ENCODE peak calls at places on chromosome 17, in six cellular contexts. Q is cardiac fibroblast, G is glutamatergic neuron, W is cardiac muscle cell, Y is fibroblast of mammary gland, T is upper lobe of right lung. P is an unnamed sample.

GRCh38 chr17:27797390-27798091 is 2.8 kb downstream of the NOS2 start:
- DNase-seq in Q (no peak), G (no peak), T (no peak), W (no peak), Y (no peak), P (no peak)

GRCh38 chr17:73188011-73188410 is 4.8 kb upstream of the COG1 start:
- DNase-seq in G (no peak), T (no peak), Y (peak), W (no peak), Q (no peak), P (no peak)

GRCh38 chr17:27345141-27345904 is 51.4 kb downstream of the WSB1 start:
- DNase-seq in G (peak), W (peak), Y (no peak), Q (peak), T (no peak), P (no peak)

GRCh38 chr17:28426081-28426519 is 20.1 kb upstream of the SLC46A1 start:
- DNase-seq in G (peak), W (peak), Q (peak), T (no peak), Y (peak), P (no peak)

GRCh38 chr17:57892820-57893595 is 43.2 kb upstream of the MRPS23 start:
- DNase-seq in Q (peak), G (peak), T (peak), W (peak), Y (peak), P (no peak)

GRCh38 chr17:27378482-27379200 is 77.6 kb upstream of the KSR1 start:
- DNase-seq in T (no peak), Y (no peak), Q (no peak), W (no peak), G (no peak), P (no peak)

GRCh38 chr17:58630883-58631522 is 60.8 kb downstream of the TEX14 start:
- DNase-seq in Y (no peak), G (peak), W (no peak), T (no peak), Q (no peak), P (no peak)

GRCh38 chr17:3022197-3022596 is 41.2 kb downstream of the OR1D5 start:
- DNase-seq in W (no peak), Q (no peak), Y (no peak), T (no peak), G (no peak), P (no peak)

GRCh38 chr17:68396795-68397536 is 60.3 kb downstream of the WIPI1 start:
- DNase-seq in Y (no peak), W (no peak), T (no peak), G (no peak), Q (no peak), P (no peak)

GRCh38 chr17:76726766-76727718 is at the start of gene METTL23:
- DNase-seq in Q (peak), Y (peak), G (peak), T (peak), W (peak), P (peak)

GRCh38 chr17:82351713-82352488 is 7.1 kb upstream of the TEX19 start:
- DNase-seq in Q (peak), G (peak), Y (peak), T (peak), W (peak), P (peak)

GRCh38 chr17:16150251-16150859 is 65.0 kb downstream of the NCOR1 start:
- DNase-seq in T (no peak), W (peak), Q (peak), Y (peak), G (no peak), P (no peak)

GRCh38 chr17:19534562-19535149 is 1.0 kb downstream of the SLC47A1 start:
- DNase-seq in G (no peak), Q (peak), T (peak), W (peak), Y (no peak), P (no peak)

GRCh38 chr17:37148171-37148570 is 199.4 kb downstream of the AATF start:
- DNase-seq in T (no peak), Y (peak), Q (peak), G (no peak), W (peak), P (no peak)

GRCh38 chr17:7108560-7108925 is 6.1 kb downstream of the ASGR2 start:
- DNase-seq in Q (no peak), G (no peak), T (no peak), Y (no peak), W (no peak), P (no peak)

GRCh38 chr17:43033947-43034622 is 9.1 kb downstream of the RND2 start:
- DNase-seq in T (no peak), Y (no peak), G (peak), Q (no peak), W (no peak), P (no peak)

GRCh38 chr17:45320931-45321461 is 4.2 kb upstream of the MAP3K14 start:
- DNase-seq in T (no peak), Y (peak), W (peak), Q (peak), G (no peak), P (no peak)

GRCh38 chr17:43380307-43380706 is 18.5 kb upstream of the ARL4D start:
- DNase-seq in G (no peak), T (no peak), Q (no peak), Y (no peak), W (no peak), P (no peak)

GRCh38 chr17:64038331-64039105 is 18.1 kb upstream of the ICAM2 start:
- DNase-seq in G (no peak), Q (no peak), W (no peak), Y (no peak), T (no peak), P (no peak)

GRCh38 chr17:67605259-67605912 is 112.3 kb upstream of the NOL11 start:
- DNase-seq in G (peak), Q (peak), W (peak), Y (peak), T (no peak), P (no peak)

GRCh38 chr17:72063262-72063661 is 57.6 kb upstream of the SOX9 start:
- DNase-seq in T (no peak), W (no peak), Q (no peak), Y (no peak), G (no peak), P (no peak)

GRCh38 chr17:42155614-42156045 is 841 bp upstream of the RAB5C start:
- DNase-seq in G (no peak), Q (no peak), W (no peak), Y (no peak), T (no peak), P (no peak)

GRCh38 chr17:39643271-39643670 is 6.3 kb downstream of the STARD3 start:
- DNase-seq in W (no peak), Y (peak), T (no peak), G (no peak), Q (no peak), P (no peak)

GRCh38 chr17:38357488-38358123 is 6.0 kb downstream of the SOCS7 start:
- DNase-seq in Q (no peak), T (no peak), W (no peak), G (no peak), Y (peak), P (no peak)

GRCh38 chr17:65362826-65363225 is 198.6 kb downstream of the AXIN2 start:
- DNase-seq in T (no peak), Y (peak), W (no peak), G (no peak), Q (no peak), P (no peak)

GRCh38 chr17:67221062-67221998 is 23.7 kb downstream of the HELZ start:
- DNase-seq in Q (peak), Y (peak), T (no peak), W (peak), G (peak), P (no peak)

GRCh38 chr17:36092228-36092627 is 2.3 kb upstream of the CCL3 start:
- DNase-seq in W (no peak), G (no peak), T (no peak), Y (no peak), Q (no peak), P (no peak)

GRCh38 chr17:28747046-28747691 is 3.4 kb downstream of the TRAF4 start:
- DNase-seq in Y (no peak), Q (no peak), G (peak), W (no peak), T (peak), P (no peak)

DNA sequence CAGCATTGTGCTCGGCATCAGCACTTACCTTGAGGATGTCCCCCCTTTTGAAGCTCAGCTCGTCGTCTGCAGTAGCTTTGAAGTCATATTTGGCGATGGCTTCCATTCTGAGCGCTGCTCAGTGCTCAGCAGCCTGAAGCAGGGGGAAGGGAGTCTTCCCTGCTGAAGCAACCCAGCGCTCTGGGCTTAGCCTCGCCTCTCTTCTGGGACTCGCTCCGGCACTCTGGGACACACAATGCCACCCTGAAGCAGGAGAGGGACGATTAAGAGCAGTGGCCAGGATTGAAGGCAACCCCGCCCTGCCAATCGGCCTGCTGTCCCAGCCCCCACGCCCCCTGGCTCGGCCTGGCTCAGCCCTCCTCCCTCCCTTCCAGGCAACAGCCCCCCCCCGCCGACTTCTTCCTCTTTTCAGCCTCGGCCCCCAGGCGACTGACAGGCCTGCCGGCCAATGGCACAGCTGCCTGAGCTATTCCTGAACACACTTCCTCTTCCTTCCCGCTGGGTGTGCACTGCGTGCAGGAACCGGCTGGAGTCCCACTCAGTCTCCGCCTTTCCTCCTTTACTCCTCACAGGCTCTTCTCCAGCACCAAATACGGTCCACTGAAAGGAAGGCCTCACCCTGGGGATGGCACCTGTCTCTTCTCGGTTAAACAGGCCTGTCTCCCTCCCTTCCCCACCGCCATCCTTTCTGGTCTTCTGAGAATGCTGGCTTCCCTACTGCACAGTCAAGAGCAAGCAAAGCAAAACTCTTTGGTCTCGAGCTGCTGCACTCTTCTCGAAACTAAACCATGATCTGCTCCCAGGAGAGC is 11.8 kb downstream of the GRB2 start:
- DNase-seq in G (peak), W (peak), Y (peak), Q (peak), T (peak), P (peak)
- TF ChIP-seq CTCF in G (no peak), W (no peak), Y (peak), Q (peak), T (peak), P (no peak)

DNA sequence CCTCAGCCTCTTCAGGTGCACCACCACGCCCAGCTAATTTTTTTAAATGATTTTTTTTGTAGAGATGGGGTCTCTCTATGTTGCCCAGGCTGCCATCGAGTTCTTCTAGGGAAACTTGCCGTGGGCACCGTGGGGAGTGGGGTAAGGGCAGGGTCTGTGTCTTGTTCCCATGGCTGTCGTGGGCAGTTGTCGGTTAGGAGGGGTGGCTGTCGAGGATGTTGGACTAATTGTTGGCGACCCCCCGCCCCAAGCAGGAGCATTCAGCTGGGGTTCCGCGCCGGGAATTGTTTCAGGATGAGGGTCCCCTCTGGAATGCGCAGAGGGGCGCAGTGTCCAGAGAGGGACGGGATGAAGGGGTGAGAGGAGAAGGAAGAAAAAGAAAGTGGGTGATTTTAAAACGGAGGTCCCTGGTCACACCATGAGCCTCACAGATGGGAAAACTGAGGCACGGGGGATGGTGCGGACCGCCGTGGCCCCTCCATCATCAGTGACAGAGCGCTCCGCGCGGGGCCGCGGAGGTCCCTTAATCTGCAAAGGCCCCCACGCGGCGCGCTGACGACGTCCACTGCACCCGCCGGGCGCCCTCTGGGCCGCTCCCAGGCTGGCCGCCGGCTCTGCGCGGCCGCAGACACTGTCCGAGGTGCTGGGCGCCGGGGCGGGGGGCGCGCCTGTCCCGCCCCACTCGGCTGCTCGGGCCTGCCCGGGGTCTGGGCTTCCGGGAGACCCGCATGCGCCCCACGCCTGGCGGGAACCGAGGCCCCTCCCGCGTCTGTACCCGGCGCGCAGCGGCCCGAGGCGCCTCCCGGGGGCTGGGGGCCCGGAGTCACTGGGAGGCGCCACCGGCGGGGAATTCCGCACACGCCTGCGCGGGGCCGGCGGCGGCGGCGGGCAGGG is 763 bp upstream of the RNF213 start:
- DNase-seq in T (peak), G (peak), W (peak), Y (peak), Q (peak), P (peak)
- TF ChIP-seq CTCF in T (no peak), G (no peak), W (no peak), Y (no peak), Q (no peak), P (peak)

GRCh38 chr17:34892864-34893263 is 68.4 kb downstream of the CCT6B start:
- DNase-seq in G (peak), Y (no peak), T (no peak), Q (no peak), W (peak), P (peak)
- TF ChIP-seq CTCF in G (peak), Y (peak), T (peak), Q (peak), W (peak), P (peak)

GRCh38 chr17:2009737-2010136 is 15.4 kb downstream of the RTN4RL1 start:
- DNase-seq in T (no peak), G (no peak), Q (no peak), Y (no peak), W (no peak), P (no peak)
- TF ChIP-seq CTCF in T (no peak), G (no peak), Q (no peak), Y (no peak), W (no peak), P (no peak)